ENCODE peak calls at places on chromosomes 4 and X, in four cellular contexts. E is HL-60, Z is tibial artery, Y is IMR-90. D is an unnamed sample. For H3K27me3, the result is how much of the 10 kb centered on the place peaks cover.

GRCh38 chr4:15238720-15239119 is 189.1 kb upstream of the C1QTNF7 start:
- DNase-seq in E (no peak), Z (no peak), Y (peak), D (peak)

GRCh38 chr4:15920723-15921591 is 17.6 kb downstream of the FGFBP1 start:
- DNase-seq in E (no peak), Z (peak), Y (peak), D (peak)

GRCh38 chr4:126364290-126364978 is 1049.7 kb downstream of the FAT4 start:
- DNase-seq in E (no peak), Z (no peak), Y (peak), D (no peak)

GRCh38 chr4:58566260-58566659 is 1456.1 kb upstream of the IGFBP7 start:
- DNase-seq in E (no peak), Z (no peak), Y (no peak), D (no peak)

GRCh38 chr4:65167719-65168118 is 502.6 kb downstream of the EPHA5 start:
- DNase-seq in E (no peak), Z (no peak), Y (no peak), D (no peak)

GRCh38 chrX:130100180-130100579 is 10.1 kb downstream of the ELF4 start:
- DNase-seq in E (no peak), Z (peak), Y (no peak), D (no peak)

GRCh38 chr4:54439831-54440243 is 210.7 kb downstream of the PDGFRA start:
- DNase-seq in E (peak), Z (peak), Y (peak), D (peak)

GRCh38 chr4:121697626-121698025 is 846 bp upstream of the ANXA5 start:
- DNase-seq in E (no peak), Z (no peak), Y (no peak), D (no peak)

GRCh38 chrX:57241967-57242366 is 44.5 kb upstream of the FAAH2 start:
- DNase-seq in E (no peak), Z (no peak), Y (no peak), D (no peak)

GRCh38 chr4:157005193-157005592 is 33.6 kb upstream of the PDGFC start:
- DNase-seq in E (no peak), Z (no peak), Y (no peak), D (no peak)

GRCh38 chr4:79294064-79294463 is 31.8 kb downstream of the NAA11 start:
- DNase-seq in E (no peak), Z (no peak), Y (no peak), D (no peak)

GRCh38 chr4:113008726-113009125 is 40.7 kb upstream of the ANK2 start:
- DNase-seq in E (no peak), Z (no peak), Y (no peak), D (no peak)

GRCh38 chr4:180456928-180457327 is 1786.3 kb upstream of the TENM3 start:
- DNase-seq in E (no peak), Z (no peak), Y (no peak), D (no peak)

GRCh38 chr4:61911313-61911756 is 711.2 kb downstream of the ADGRL3 start:
- DNase-seq in E (no peak), Z (no peak), Y (no peak), D (no peak)

GRCh38 chr4:177573487-177573886 is 131.2 kb upstream of the AGA start:
- DNase-seq in E (no peak), Z (no peak), Y (peak), D (no peak)

GRCh38 chr4:94603170-94603747 is 151.5 kb downstream of the PDLIM5 start:
- DNase-seq in E (no peak), Z (peak), Y (peak), D (peak)

GRCh38 chrX:40245411-40246140 is 147.8 kb upstream of the BCOR start:
- DNase-seq in E (no peak), Z (peak), Y (no peak), D (no peak)

GRCh38 chr4:109930872-109931271 is 18.2 kb downstream of the EGF start:
- DNase-seq in E (no peak), Z (no peak), Y (no peak), D (no peak)

GRCh38 chr4:114257516-114257915 is 278.1 kb upstream of the ARSJ start:
- DNase-seq in E (no peak), Z (no peak), Y (peak), D (no peak)

GRCh38 chr4:19486400-19486799 is 765.3 kb upstream of the SLIT2 start:
- DNase-seq in E (no peak), Z (no peak), Y (no peak), D (no peak)

GRCh38 chr4:104728380-104729122 is 233.9 kb upstream of the CXXC4 start:
- DNase-seq in E (no peak), Z (no peak), Y (peak), D (no peak)

GRCh38 chrX:102784550-102784949 is 64.0 kb downstream of the GPRASP3 start:
- DNase-seq in E (no peak), Z (no peak), Y (no peak), D (peak)

GRCh38 chr4:93178279-93178678 is 650.3 kb upstream of the ATOH1 start:
- DNase-seq in E (no peak), Z (no peak), Y (no peak), D (no peak)

GRCh38 chr4:3368841-3369760 is 72.7 kb upstream of the HGFAC start:
- DNase-seq in E (no peak), Z (no peak), Y (no peak), D (no peak)

GRCh38 chrX:74104356-74105065 is 199.5 kb upstream of the ZCCHC13 start:
- DNase-seq in E (no peak), Z (no peak), Y (peak), D (no peak)

GRCh38 chr4:2962614-2963184 is 507 bp downstream of the NOP14 start:
- DNase-seq in E (no peak), Z (no peak), Y (peak), D (peak)

GRCh38 chr4:89922881-89923280 is 28.2 kb downstream of the MMRN1 start:
- DNase-seq in E (no peak), Z (no peak), Y (no peak), D (no peak)

GRCh38 chrX:12949927-12950656 is 24.8 kb upstream of the TMSB4X start:
- DNase-seq in E (peak), Z (peak), Y (peak), D (peak)

GRCh38 chr4:105620640-105621323 is 68.4 kb downstream of the ARHGEF38 start:
- DNase-seq in E (no peak), Z (no peak), Y (peak), D (peak)

GRCh38 chrX:26557691-26558321 is 341.8 kb downstream of the MAGEB5 start:
- DNase-seq in E (no peak), Z (no peak), Y (no peak), D (no peak)

GRCh38 chr4:112557676-112558411 is 41.9 kb upstream of the NEUROG2 start:
- DNase-seq in E (no peak), Z (no peak), Y (no peak), D (no peak)

DNA sequence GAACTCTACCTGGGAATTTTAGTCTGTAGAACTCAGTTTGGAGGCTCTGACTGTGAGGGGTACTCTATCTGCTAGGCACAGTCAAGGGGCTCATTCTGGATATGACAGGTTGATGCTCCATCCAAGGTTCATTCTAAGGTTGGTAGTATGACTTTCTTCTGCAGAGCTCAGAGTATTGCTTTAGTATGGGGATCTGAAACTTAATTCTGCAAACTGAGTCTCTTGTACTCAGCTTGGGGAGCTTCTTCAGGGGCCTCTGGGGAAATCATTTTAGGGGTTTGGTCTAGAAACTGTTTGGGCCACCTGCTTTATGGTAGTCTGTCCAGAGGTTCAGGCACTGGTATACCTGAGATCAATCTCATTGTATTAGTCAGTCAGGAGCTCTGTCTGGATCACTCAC is 9.7 kb upstream of the TSR2 start:
- DNase-seq in E (no peak), Z (no peak), Y (no peak), D (no peak)
- H3K27me3 ChIP-seq in E (under half), Z (under half), Y (under half), D (under half)

GRCh38 chr4:7691992-7692391 is 247.7 kb downstream of the AFAP1 start:
- DNase-seq in E (no peak), Z (no peak), Y (peak), D (no peak)
- H3K27me3 ChIP-seq in E (under half), Z (under half), Y (under half), D (under half)

DNA sequence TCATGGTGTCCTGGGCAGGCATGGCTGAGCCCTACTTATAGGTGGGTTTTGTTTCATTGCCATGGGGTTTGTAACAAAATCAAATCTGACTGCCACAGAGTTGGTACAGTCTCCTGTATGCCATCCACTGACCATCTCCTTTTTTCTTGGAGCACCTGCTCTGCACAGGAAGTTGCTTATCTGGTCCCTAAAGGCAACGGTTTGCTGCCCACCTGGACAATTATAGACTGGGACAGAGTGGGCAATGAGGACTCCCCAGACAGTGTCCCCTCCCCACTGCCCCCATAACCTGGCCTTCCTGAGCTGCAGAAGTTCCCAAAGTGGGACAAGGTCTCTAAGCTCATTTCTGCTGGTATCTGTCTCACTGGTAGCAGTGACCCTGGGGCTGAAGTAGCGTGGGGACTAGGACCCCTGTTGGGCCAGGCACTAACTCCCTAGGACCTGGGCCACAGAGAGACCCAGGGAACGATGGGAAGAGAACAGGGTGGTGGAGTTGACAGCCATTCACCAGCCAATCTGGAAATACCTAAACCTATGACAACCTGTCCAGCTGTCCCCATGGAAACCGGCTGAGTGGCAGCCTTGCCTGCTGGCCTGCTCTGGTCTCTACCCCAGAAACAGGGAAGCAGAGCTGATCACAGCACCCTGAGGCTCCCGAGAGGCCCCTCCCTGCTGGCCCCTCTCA is 64.7 kb downstream of the WFS1 start:
- DNase-seq in E (no peak), Z (no peak), Y (no peak), D (no peak)
- H3K27me3 ChIP-seq in E (under half), Z (under half), Y (under half), D (under half)

GRCh38 chrX:153610834-153611209 is 11.9 kb upstream of the CCNQ start:
- DNase-seq in E (no peak), Z (no peak), Y (no peak), D (no peak)
- H3K27me3 ChIP-seq in E (under half), Z (under half), Y (under half), D (under half)

DNA sequence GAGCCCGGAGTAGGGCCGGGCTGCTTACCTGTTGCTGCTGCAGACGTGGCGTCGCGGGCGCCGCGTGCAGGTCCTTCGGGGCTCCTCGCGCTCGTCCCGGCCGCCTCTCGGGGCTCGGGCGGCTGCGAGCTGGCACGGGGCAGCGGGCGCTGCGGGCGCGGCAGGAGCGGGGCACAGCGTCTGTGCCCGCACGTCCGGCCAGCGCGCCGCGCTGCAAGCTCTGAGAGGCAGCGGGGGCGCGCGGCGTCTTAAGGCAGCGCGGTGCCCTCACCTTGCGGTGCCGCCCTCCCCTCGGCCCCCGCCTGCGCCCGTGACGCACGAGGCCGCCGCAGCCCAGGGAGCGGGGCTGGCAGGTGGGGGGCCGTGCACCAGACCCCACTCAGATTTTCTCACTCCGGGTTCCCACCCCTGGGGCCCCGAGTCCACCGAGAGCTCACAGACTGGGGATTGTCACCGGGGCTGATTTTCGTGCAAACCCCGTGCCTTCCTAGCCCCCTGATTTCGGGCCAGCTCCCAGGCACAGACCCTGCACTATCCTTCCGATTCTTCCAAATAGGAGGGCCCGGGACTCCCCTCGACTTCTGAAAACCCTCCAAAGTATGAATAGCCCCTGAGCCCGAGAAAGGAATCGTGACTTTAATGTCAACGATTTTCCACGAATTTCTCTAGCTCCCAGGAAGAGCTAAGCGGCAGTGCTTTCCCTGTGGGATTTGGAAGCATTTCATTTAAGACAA is at the start of gene GPR101:
- DNase-seq in E (no peak), Z (no peak), Y (no peak), D (no peak)
- H3K27me3 ChIP-seq in E (under half), Z (under half), Y (under half), D (under half)

GRCh38 chrX:112668476-112669404 is 11.0 kb downstream of the LHFPL1 start:
- DNase-seq in E (no peak), Z (no peak), Y (no peak), D (no peak)
- H3K27me3 ChIP-seq in E (under half), Z (under half), Y (under half), D (under half)

GRCh38 chr4:4388836-4389575 is 2.1 kb downstream of the NSG1 start:
- DNase-seq in E (no peak), Z (no peak), Y (no peak), D (no peak)
- H3K27me3 ChIP-seq in E (under half), Z (under half), Y (half or more), D (under half)

DNA sequence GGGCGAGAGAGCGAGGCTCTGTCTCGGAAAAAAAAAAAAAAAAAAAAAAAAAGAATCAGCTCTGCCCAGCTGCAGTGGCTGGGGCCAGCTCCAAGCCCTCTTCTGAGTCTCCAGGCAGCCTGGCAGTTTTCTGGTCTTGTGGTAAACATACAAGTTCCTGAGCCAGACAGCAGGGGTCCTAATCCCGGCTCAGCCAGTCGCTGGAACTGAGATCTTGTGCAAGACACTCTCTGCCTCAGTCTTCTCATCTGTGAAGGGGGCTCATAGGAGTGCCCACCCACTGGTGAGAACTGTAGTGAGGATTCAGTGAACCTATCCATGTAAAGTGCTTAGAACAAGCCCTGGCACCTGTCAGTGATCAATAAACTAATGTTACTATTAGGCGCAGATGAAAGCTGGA is 41.8 kb downstream of the C4orf50 start:
- DNase-seq in E (no peak), Z (peak), Y (no peak), D (no peak)
- H3K27me3 ChIP-seq in E (under half), Z (under half), Y (under half), D (under half)

DNA sequence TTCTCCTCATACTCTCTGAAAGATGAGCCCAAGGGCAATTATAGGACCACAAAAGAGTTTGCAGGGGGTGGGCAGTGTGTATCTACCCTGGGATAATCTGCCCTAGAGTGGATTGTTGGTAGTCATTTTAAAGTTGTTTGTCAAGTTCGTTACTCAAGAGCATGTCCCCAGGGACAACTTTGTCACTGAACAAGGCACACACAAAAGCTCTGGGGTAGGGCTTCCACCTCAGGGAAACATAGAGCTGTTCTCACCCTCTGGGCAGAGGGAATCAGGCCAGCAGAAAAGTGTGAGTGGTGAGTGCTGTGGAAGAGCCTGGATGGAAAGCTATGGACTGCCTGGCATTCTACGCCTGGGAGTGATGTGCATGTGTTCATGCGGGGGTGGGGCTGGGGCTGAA is 23.3 kb upstream of the LEF1 start:
- DNase-seq in E (no peak), Z (no peak), Y (no peak), D (no peak)
- H3K27me3 ChIP-seq in E (under half), Z (under half), Y (under half), D (under half)